ENCODE peak calls at places on chromosome 5, in six cellular contexts. I is iPS-NIHi11; Z is head of caudate nucleus; C is SK-N-SH; T is activated T-cell treated with anti-CD3 and anti-CD28 coated beads for 1 hour; M is stimulated activated CD4-positive, alpha-beta T cell treated with anti-CD3 and anti-CD28 coated beads, TNF-alpha, amount 100 ng/mL, for 24 hours. Y is an unnamed sample.
A peak's percentile ranks its signal among the peaks of the same experiment; 100 is the strongest.

GRCh38 chr5:20105915-20106314 is 117.9 kb upstream of the CDH18 start:
- DNase-seq in Z (no peak), C (no peak), I (no peak), T (no peak), M (no peak), Y (no peak)

GRCh38 chr5:168696611-168697010 is 117.4 kb upstream of the PANK3 start:
- DNase-seq in Z (no peak), I (no peak), T (no peak), C (no peak), M (no peak), Y (no peak)

GRCh38 chr5:1555011-1555807 is 31.4 kb upstream of the LPCAT1 start:
- DNase-seq in M (no peak), I (no peak), T (no peak), C (no peak), Z (no peak), Y (no peak)

GRCh38 chr5:144028644-144029043 is 141.8 kb downstream of the YIPF5 start:
- DNase-seq in I (no peak), M (no peak), T (no peak), C (no peak), Z (no peak), Y (no peak)

GRCh38 chr5:34687269-34688011 is 31.3 kb downstream of the RAI14 start:
- DNase-seq in Z (no peak), T (no peak), C (no peak), I (no peak), M (no peak), Y (no peak)

GRCh38 chr5:179825655-179826182 is 5.0 kb downstream of the SQSTM1 start:
- DNase-seq in I (no peak), Z (no peak), T (no peak), C (peak; percentile 36), M (no peak), Y (no peak)

GRCh38 chr5:177194278-177194677 is 60.7 kb downstream of the NSD1 start:
- DNase-seq in M (no peak), Z (peak; percentile 32), C (no peak), I (no peak), T (no peak), Y (no peak)

GRCh38 chr5:53023969-53024368 is 34.8 kb downstream of the ITGA2 start:
- DNase-seq in C (no peak), I (no peak), M (no peak), Z (no peak), T (no peak), Y (no peak)

GRCh38 chr5:134787692-134788091 is 29.1 kb downstream of the DDX46 start:
- DNase-seq in Z (no peak), M (no peak), I (no peak), T (no peak), C (no peak), Y (no peak)

GRCh38 chr5:131282235-131282634 is 18.4 kb downstream of the CDC42SE2 start:
- DNase-seq in T (no peak), I (no peak), Z (no peak), C (no peak), M (no peak), Y (no peak)

GRCh38 chr5:54249210-54250028 is 61.0 kb downstream of the ARL15 start:
- DNase-seq in I (peak; percentile 17), C (peak; percentile 8), T (peak; percentile 12), Z (no peak), M (no peak), Y (peak; percentile 51)

GRCh38 chr5:163354685-163355084 is 82.7 kb upstream of the CCNG1 start:
- DNase-seq in I (no peak), Z (no peak), M (no peak), T (no peak), C (no peak), Y (no peak)

Y was measured in SK-N-DZ.